ENCODE peak calls at places on chromosomes 4 and X, in four cellular contexts. O is left ventricle myocardium inferior, Q is adrenal gland, A is mammary epithelial cell. D is an unnamed sample. For H3K27me3, the result is how much of the 10 kb centered on the place peaks cover.

GRCh38 chr4:6282247-6282646 is 12.6 kb downstream of the WFS1 start:
- DNase-seq in A (no peak), Q (no peak), O (no peak), D (no peak)

GRCh38 chrX:54358424-54359211 is 772 bp upstream of the WNK3 start:
- DNase-seq in Q (peak), O (peak), A (peak), D (peak)

GRCh38 chr4:1713003-1713397 is 881 bp upstream of the SLBP start:
- DNase-seq in A (no peak), Q (no peak), O (no peak), D (no peak)

GRCh38 chrX:134737061-134737460 is 78.8 kb upstream of the PLAC1 start:
- DNase-seq in A (no peak), O (no peak), Q (no peak), D (no peak)

GRCh38 chrX:17805120-17805519 is 56.0 kb downstream of the RAI2 start:
- DNase-seq in A (no peak), O (no peak), Q (no peak), D (no peak)

GRCh38 chrX:101417981-101418841 is 10.2 kb downstream of the HNRNPH2 start:
- DNase-seq in A (no peak), Q (peak), O (peak), D (peak)

GRCh38 chrX:54633641-54634040 is 103.6 kb downstream of the GNL3L start:
- DNase-seq in Q (peak), A (peak), O (no peak), D (no peak)

GRCh38 chr4:139763668-139764067 is 98.0 kb downstream of the MGST2 start:
- DNase-seq in O (no peak), Q (no peak), A (no peak), D (no peak)

GRCh38 chr4:37243061-37243460 is 1.5 kb upstream of the NWD2 start:
- DNase-seq in Q (no peak), O (no peak), A (no peak), D (no peak)

GRCh38 chr4:121873604-121874003 is 3.3 kb upstream of the BBS7 start:
- DNase-seq in A (no peak), O (no peak), Q (no peak), D (no peak)

GRCh38 chr4:158299459-158300007 is 89.2 kb downstream of the TMEM144 start:
- DNase-seq in Q (no peak), O (no peak), A (no peak), D (no peak)

GRCh38 chrX:118528089-118528753 is 32.6 kb downstream of the DOCK11 start:
- DNase-seq in O (no peak), Q (no peak), A (no peak), D (no peak)

GRCh38 chr4:20764353-20764752 is 64.1 kb downstream of the PACRGL start:
- DNase-seq in A (peak), Q (no peak), O (no peak), D (no peak)

GRCh38 chr4:103429283-103429682 is 231.1 kb upstream of the CENPE start:
- DNase-seq in Q (no peak), O (no peak), A (no peak), D (peak)

GRCh38 chr4:73018595-73018994 is 50.9 kb downstream of the COX18 start:
- DNase-seq in O (no peak), Q (no peak), A (no peak), D (no peak)

GRCh38 chrX:54064564-54064963 is 20.3 kb upstream of the PHF8 start:
- DNase-seq in O (no peak), A (no peak), Q (no peak), D (no peak)

GRCh38 chr4:52550186-52550585 is 108.9 kb downstream of the USP46 start:
- DNase-seq in O (no peak), A (peak), Q (no peak), D (no peak)

GRCh38 chr4:131427000-131427399 is 1722.1 kb upstream of the PCDH10 start:
- DNase-seq in O (no peak), A (no peak), Q (no peak), D (no peak)

GRCh38 chr4:140243345-140243753 is 89.4 kb upstream of the MAML3 start:
- DNase-seq in A (no peak), O (no peak), Q (no peak), D (no peak)

GRCh38 chr4:164109517-164109916 is 615.0 kb downstream of the TMA16 start:
- DNase-seq in A (no peak), O (no peak), Q (no peak), D (no peak)

GRCh38 chr4:1793496-1793840 is 375 bp downstream of the FGFR3 start:
- DNase-seq in Q (peak), O (peak), A (no peak), D (peak)

GRCh38 chrX:17876135-17876534 is 15.0 kb upstream of the RAI2 start:
- DNase-seq in A (no peak), O (no peak), Q (peak), D (no peak)

GRCh38 chr4:39759569-39759968 is 61.6 kb downstream of the UBE2K start:
- DNase-seq in O (no peak), A (no peak), Q (no peak), D (no peak)

DNA sequence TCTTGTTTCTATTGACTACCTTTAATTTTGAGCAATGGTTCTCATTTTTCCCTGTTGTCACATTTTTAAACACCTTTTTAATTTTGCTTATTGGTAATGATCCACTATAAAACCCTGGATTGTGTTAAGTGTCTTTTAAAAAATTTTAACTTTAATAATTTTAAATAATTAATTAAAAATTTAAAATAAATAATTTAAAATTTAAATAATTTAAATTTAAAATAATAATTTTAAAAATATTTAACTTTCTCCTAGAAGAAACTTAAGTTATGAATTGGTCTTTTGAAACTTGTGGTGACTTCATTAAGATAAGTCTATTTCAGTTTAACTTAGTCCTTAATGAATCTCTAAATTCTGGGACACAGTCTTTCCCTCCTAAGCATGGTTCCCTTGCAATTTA is 566.3 kb upstream of the GALNTL6 start:
- DNase-seq in Q (no peak), A (no peak), O (no peak), D (no peak)
- H3K4me3 ChIP-seq in Q (no peak), A (no peak), O (no peak), D (no peak)

GRCh38 chrX:136773649-136774048 is 7.1 kb downstream of the ARHGEF6 start:
- DNase-seq in O (no peak), A (no peak), Q (no peak), D (no peak)
- H3K27me3 ChIP-seq in O (under half), A (under half), Q (under half), D (under half)

GRCh38 chrX:119688856-119689455 is 4.0 kb downstream of the SEPTIN6 start:
- DNase-seq in A (no peak), Q (no peak), O (no peak), D (no peak)
- H3K4me3 ChIP-seq in A (no peak), Q (no peak), O (no peak), D (no peak)

DNA sequence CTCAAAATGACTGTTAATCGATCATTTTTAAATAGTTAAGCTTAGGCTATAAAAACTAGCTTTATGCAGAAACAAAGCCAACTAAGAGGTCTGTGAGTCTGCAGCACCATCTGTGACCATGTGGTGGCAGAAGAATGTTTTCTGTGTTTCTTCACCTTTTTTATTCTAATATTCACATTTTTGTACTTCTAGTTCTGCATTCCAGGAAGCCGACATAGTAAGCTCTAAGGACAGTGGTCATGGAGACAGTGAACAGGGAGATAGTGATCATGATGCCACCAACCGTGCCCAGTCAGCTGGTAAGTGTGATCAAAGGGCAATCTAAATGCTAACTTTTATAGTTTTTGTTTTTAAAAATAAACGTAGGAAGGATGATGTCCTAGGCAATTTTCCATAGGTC is 5.6 kb downstream of the PCDH10 start:
- DNase-seq in Q (no peak), O (no peak), A (no peak), D (peak)
- H3K27me3 ChIP-seq in Q (under half), O (half or more), A (under half), D (under half)

GRCh38 chrX:69268637-69269036 is 103.4 kb upstream of the PJA1 start:
- DNase-seq in O (no peak), Q (no peak), A (no peak), D (no peak)
- H3K4me3 ChIP-seq in O (no peak), Q (no peak), A (no peak), D (no peak)

GRCh38 chr4:70681730-70682129 is 6.6 kb upstream of the UTP3 start:
- DNase-seq in O (no peak), Q (no peak), A (no peak), D (no peak)

GRCh38 chr4:70678383-70678999 is 9.8 kb upstream of the UTP3 start:
- DNase-seq in Q (no peak), A (no peak), O (no peak), D (no peak)

GRCh38 chr4:70671091-70671490 is 4.8 kb upstream of the JCHAIN start:
- DNase-seq in O (no peak), Q (no peak), A (no peak), D (no peak)

GRCh38 chr4:70676554-70677090 is 10.3 kb upstream of the JCHAIN start:
- DNase-seq in A (no peak), O (no peak), Q (no peak), D (no peak)
- H3K27me3 ChIP-seq in A (under half), O (under half), Q (under half), D (under half)

DNA sequence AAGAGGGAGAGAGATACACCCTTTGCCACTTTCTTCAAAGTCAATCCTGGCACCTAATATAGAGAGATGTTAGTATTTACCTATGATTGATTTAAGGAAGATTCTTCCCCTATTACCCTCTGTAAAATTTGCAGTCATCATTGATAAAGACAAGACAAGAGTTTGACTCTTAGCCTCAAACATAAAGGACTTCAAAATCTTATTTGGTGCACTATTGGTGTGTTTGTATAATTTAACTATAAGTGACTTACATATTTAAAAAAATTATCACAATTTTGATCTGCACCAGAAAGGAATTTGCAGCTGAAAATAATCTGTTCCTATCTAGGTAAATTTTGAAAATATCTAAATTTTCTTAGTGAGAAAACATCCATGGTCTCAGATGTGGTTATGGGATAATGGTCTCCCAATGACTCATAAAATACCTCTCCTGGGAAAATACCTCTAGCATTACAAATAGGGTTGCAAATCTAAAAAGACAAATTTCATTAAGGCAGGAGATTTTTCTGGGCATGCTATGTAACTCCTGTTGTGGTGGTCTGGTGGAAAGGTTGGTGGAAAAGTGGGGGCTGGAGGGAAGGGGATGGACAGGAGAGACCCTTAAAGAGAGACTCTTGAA is 173.6 kb upstream of the MED14 start:
- DNase-seq in A (peak), O (no peak), Q (no peak), D (no peak)
- H3K4me3 ChIP-seq in A (no peak), O (no peak), Q (no peak), D (no peak)

GRCh38 chr4:141290771-141291170 is 70.1 kb downstream of the ZNF330 start:
- DNase-seq in Q (no peak), O (no peak), A (no peak), D (no peak)
- H3K27me3 ChIP-seq in Q (under half), O (under half), A (under half), D (under half)

D was measured in BE2C.